ENCODE peak calls at places on chromosomes 1 and 21, in nine cellular contexts. V, B, S, O, J, C, A, L and N are unnamed samples.

GRCh38 chr1:100528861-100529260 is 9.1 kb upstream of the GPR88 start:
- DNase-seq in J (no peak), L (no peak), O (no peak), A (no peak), S (no peak), V (no peak), B (peak), C (no peak), N (no peak)

GRCh38 chr1:106678661-106679060 is 377.8 kb upstream of the PRMT6 start:
- DNase-seq in A (no peak), L (no peak), V (no peak), B (no peak), J (no peak), S (no peak), C (no peak), O (no peak), N (no peak)

GRCh38 chr1:55812281-55812680 is 597.1 kb upstream of the USP24 start:
- DNase-seq in O (no peak), J (no peak), A (no peak), B (peak), V (no peak), L (no peak), S (no peak), C (no peak), N (no peak)

GRCh38 chr1:81800741-81801031 is at the start of gene ADGRL2:
- DNase-seq in O (peak), L (no peak), B (no peak), V (no peak), J (peak), C (no peak), S (peak), A (peak), N (peak)

GRCh38 chr1:51583532-51583931 is 33.4 kb upstream of the OSBPL9 start:
- DNase-seq in B (peak), J (peak), S (peak), C (peak), V (no peak), L (peak), O (no peak), A (peak), N (peak)

GRCh38 chr1:154019940-154020339 is 29.4 kb downstream of the RPS27 start:
- DNase-seq in L (no peak), B (no peak), A (no peak), J (no peak), O (no peak), V (no peak), S (no peak), C (no peak), N (no peak)

GRCh38 chr1:179129702-179130473 is 48.0 kb downstream of the TOR3A start:
- DNase-seq in B (peak), L (no peak), V (peak), S (no peak), O (no peak), C (no peak), J (no peak), A (no peak), N (no peak)

GRCh38 chr1:37807555-37808368 is at the start of the genes C1orf122 and YRDC:
- DNase-seq in S (peak), B (peak), C (peak), J (peak), V (peak), A (peak), O (peak), L (peak), N (peak)

GRCh38 chr21:45427331-45428271 is 22.6 kb downstream of the COL18A1 start:
- DNase-seq in B (peak), L (peak), J (peak), C (peak), V (no peak), S (peak), A (peak), O (peak), N (peak)

GRCh38 chr1:157176591-157177121 is 38.5 kb upstream of the ETV3 start:
- DNase-seq in A (no peak), C (no peak), L (no peak), J (no peak), O (no peak), S (no peak), B (no peak), V (peak), N (no peak)

GRCh38 chr1:206141996-206142395 is 24.8 kb upstream of the AVPR1B start:
- DNase-seq in B (no peak), C (no peak), O (no peak), J (no peak), L (no peak), S (no peak), V (no peak), A (no peak), N (no peak)

GRCh38 chr1:172510479-172510878 is 22.5 kb upstream of the SUCO start:
- DNase-seq in O (no peak), C (no peak), B (no peak), V (no peak), L (peak), A (no peak), J (no peak), S (no peak), N (no peak)

GRCh38 chr1:208183977-208184901 is 59.9 kb downstream of the PLXNA2 start:
- DNase-seq in L (peak), S (no peak), J (no peak), B (peak), C (no peak), A (no peak), O (no peak), V (no peak), N (peak)

GRCh38 chr1:209527372-209527771 is 56.1 kb upstream of the CAMK1G start:
- DNase-seq in A (no peak), J (no peak), L (no peak), C (no peak), S (no peak), B (peak), O (no peak), V (no peak), N (no peak)

GRCh38 chr1:210223174-210223904 is 9.3 kb upstream of the SERTAD4 start:
- DNase-seq in B (peak), O (no peak), V (no peak), S (no peak), L (no peak), C (no peak), A (no peak), J (no peak), N (no peak)

GRCh38 chr1:98965394-98965793 is 39.3 kb downstream of the PLPPR5 start:
- DNase-seq in V (no peak), L (no peak), O (no peak), J (no peak), B (no peak), A (no peak), C (no peak), S (no peak), N (no peak)

GRCh38 chr1:15005116-15005515 is 148.4 kb upstream of the TMEM51 start:
- DNase-seq in B (peak), O (no peak), C (no peak), L (no peak), V (no peak), A (no peak), J (no peak), S (no peak), N (no peak)

GRCh38 chr1:97632075-97632474 is 288.8 kb downstream of the DPYD start:
- DNase-seq in J (no peak), L (no peak), C (no peak), S (no peak), O (no peak), B (peak), A (no peak), V (no peak), N (no peak)

GRCh38 chr1:152940614-152941013 is 6.4 kb upstream of the SPRR5 start:
- DNase-seq in C (no peak), S (no peak), O (no peak), V (no peak), L (no peak), B (no peak), A (no peak), J (no peak), N (no peak)

GRCh38 chr1:24909388-24909898 is 20.6 kb downstream of the RUNX3 start:
- DNase-seq in A (no peak), O (peak), J (no peak), L (peak), B (peak), S (no peak), V (no peak), C (peak), N (peak)
- H3K4me3 ChIP-seq in A (no peak), O (no peak), J (no peak), L (no peak), B (no peak), S (no peak), V (no peak), C (no peak), N (no peak)

GRCh38 chr1:227730630-227731151 is 4.4 kb downstream of the JMJD4 start:
- DNase-seq in B (no peak), A (no peak), L (peak), S (no peak), V (no peak), C (no peak), J (peak), O (no peak), N (no peak)

GRCh38 chr1:227728892-227729143 is 6.3 kb downstream of the JMJD4 start:
- DNase-seq in C (no peak), B (no peak), L (no peak), S (no peak), O (no peak), J (no peak), A (no peak), V (no peak), N (no peak)

GRCh38 chr1:227729881-227730629 is 5.0 kb downstream of the JMJD4 start:
- DNase-seq in S (no peak), J (peak), V (peak), B (peak), A (no peak), O (peak), L (peak), C (no peak), N (no peak)

GRCh38 chr1:227728059-227728891 is 6.8 kb downstream of the JMJD4 start:
- DNase-seq in B (peak), V (peak), L (peak), A (peak), O (peak), J (peak), S (peak), C (peak), N (peak)

DNA sequence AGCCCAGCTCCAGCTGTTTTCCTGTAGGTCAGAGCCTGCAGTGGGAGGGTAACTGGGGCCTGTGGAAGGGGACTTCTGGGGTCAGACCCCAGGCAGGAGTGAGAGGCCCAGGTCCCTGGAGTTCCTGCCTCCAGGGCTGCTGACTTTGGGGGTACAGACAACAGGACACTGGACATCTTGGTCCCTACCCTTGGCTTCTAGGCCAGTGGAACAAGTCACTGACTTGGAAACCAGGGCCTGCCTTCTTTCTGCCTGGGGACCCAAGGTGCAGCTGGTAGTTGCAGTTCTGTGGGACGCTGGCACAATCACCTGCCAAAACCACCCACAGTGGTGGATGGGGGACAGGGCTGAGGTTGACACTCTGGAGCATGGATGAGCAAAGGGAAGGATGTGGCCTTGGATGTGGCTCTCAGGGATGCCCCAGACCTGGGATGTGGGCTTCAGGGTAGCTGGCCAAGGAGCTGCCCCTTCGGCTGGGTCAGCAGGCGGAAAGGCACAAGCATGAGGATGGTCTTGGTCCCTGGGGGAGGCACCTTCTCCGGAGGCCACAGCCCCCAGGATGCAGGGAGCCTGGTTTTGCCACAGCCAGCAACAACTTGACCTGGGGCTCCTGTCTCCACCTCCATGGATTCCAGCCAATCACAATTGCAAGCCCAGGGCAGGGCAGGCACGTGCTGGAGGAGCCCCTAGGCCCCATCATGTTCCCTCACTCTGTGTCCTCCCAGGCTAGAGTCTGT is 5.8 kb downstream of the JMJD4 start:
- DNase-seq in O (peak), L (no peak), C (no peak), B (no peak), A (no peak), S (no peak), V (peak), J (no peak), N (no peak)
- H3K27ac ChIP-seq in O (no peak), L (no peak), C (peak), B (no peak), A (peak), S (peak), V (peak), J (peak), N (no peak)

GRCh38 chr1:117069220-117069844 is 9.2 kb downstream of the TTF2 start:
- DNase-seq in C (no peak), L (no peak), J (no peak), S (no peak), B (no peak), A (no peak), V (no peak), O (no peak), N (no peak)
- TF ChIP-seq CTCF in C (no peak), L (no peak), J (no peak), S (no peak), B (no peak), A (no peak), V (no peak), O (no peak), N (no peak)

GRCh38 chr1:94095112-94095637 is 25.8 kb downstream of the ABCA4 start:
- DNase-seq in C (peak), A (peak), B (peak), V (no peak), J (peak), S (peak), O (no peak), L (no peak), N (peak)

GRCh38 chr1:94093996-94094395 is 27.0 kb downstream of the ABCA4 start:
- DNase-seq in L (no peak), A (peak), J (no peak), B (peak), S (no peak), V (no peak), C (no peak), O (no peak), N (no peak)

GRCh38 chr1:94096797-94097549 is 24.0 kb downstream of the ABCA4 start:
- DNase-seq in J (no peak), O (no peak), S (no peak), C (peak), L (peak), V (no peak), A (peak), B (peak), N (no peak)

GRCh38 chr1:94094466-94095111 is 26.4 kb downstream of the ABCA4 start:
- DNase-seq in C (peak), S (peak), B (peak), J (no peak), V (no peak), A (peak), L (no peak), O (no peak), N (no peak)

GRCh38 chr1:94095744-94096469 is 25.0 kb downstream of the ABCA4 start:
- DNase-seq in B (peak), J (no peak), C (peak), L (peak), O (no peak), V (no peak), S (no peak), A (peak), N (no peak)
- H3K4me3 ChIP-seq in B (no peak), J (no peak), C (peak), L (no peak), O (no peak), V (no peak), S (no peak), A (no peak), N (no peak)

DNA sequence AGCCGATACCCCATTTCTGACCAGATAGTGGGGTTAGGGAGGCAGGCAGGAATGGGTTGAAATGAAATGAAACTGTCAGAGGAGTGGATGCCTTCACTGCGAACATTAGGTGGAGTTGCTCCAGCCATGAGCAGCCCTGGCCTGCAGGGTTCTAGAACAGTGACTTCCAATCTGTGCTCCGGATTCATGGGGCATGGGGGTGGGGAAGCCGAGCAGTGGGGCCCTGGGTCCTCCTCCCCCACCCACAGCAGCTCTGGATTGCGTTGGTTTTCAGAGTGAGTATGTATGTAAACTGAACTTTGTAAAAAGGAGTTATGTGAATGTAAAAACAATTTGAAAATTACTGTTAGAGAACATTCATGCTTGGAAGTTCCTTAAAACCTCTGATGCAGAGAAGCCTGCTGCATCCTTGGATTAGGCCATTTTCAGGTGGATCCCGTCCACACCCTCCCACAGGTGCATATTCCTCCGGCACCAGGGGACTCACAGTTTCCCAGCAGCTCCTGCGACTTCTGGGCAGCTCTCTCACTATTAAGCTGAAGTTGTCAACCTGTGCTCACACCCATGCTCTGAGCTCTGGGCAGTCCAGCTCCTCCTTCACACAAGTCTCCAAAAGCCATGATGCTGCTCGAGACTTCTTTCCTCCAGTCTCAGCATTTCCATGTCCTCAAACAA is 54.4 kb upstream of the EDN2 start:
- DNase-seq in J (no peak), S (no peak), O (no peak), L (no peak), A (peak), V (no peak), B (no peak), C (no peak), N (no peak)
- H3K27ac ChIP-seq in J (no peak), S (no peak), O (no peak), L (no peak), A (no peak), V (no peak), B (no peak), C (peak), N (no peak)

GRCh38 chr1:61337981-61338848 is 255.9 kb downstream of the NFIA start:
- DNase-seq in C (peak), J (peak), V (no peak), A (peak), O (peak), L (peak), B (peak), S (peak), N (no peak)

GRCh38 chr1:61337471-61337870 is 255.1 kb downstream of the NFIA start:
- DNase-seq in A (no peak), B (no peak), O (peak), C (no peak), V (no peak), S (no peak), J (no peak), L (no peak), N (no peak)

GRCh38 chr1:61334718-61335589 is 252.6 kb downstream of the NFIA start:
- DNase-seq in S (no peak), V (no peak), J (peak), B (no peak), C (peak), O (no peak), A (peak), L (no peak), N (no peak)

GRCh38 chr1:61338899-61339298 is 256.5 kb downstream of the NFIA start:
- DNase-seq in A (no peak), O (no peak), S (no peak), J (no peak), V (no peak), B (no peak), C (no peak), L (peak), N (no peak)

GRCh38 chr1:61337037-61337436 is 254.7 kb downstream of the NFIA start:
- DNase-seq in V (no peak), O (peak), S (no peak), L (peak), B (no peak), J (no peak), C (no peak), A (no peak), N (no peak)
- TF ChIP-seq CTCF in V (no peak), O (peak), S (no peak), L (peak), B (peak), J (no peak), C (peak), A (no peak), N (no peak)

GRCh38 chr1:197675475-197676324 is 99.6 kb downstream of the DENND1B start:
- DNase-seq in J (no peak), S (peak), A (no peak), L (no peak), O (peak), V (no peak), C (no peak), B (peak), N (no peak)
- H3K4me3 ChIP-seq in J (peak), S (peak), A (no peak), L (no peak), O (no peak), V (no peak), C (peak), B (peak), N (peak)

DNA sequence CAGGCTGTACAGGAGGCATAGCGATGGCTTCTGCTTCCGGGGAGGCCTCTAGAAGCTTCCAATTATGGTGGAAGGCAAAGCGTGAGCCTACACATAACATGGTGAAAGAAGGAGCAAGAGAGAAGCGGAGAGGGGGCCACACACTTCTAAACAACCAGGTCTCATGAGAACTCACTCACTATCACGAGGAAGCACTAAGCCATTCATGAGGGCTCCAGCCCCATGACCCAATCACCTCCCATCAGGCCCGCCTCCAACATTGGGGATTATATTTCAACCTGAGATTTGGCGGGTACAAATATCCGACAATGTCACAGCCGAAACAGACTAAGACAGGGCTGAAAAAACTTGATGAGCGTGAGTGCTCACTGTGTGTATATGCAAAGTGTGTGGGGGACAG is 89.3 kb upstream of the CNIH3 start:
- DNase-seq in S (no peak), V (no peak), O (no peak), C (no peak), L (no peak), A (no peak), J (no peak), B (no peak), N (no peak)
- H3K27ac ChIP-seq in S (no peak), V (no peak), O (no peak), C (no peak), L (no peak), A (no peak), J (no peak), B (no peak), N (no peak)

DNA sequence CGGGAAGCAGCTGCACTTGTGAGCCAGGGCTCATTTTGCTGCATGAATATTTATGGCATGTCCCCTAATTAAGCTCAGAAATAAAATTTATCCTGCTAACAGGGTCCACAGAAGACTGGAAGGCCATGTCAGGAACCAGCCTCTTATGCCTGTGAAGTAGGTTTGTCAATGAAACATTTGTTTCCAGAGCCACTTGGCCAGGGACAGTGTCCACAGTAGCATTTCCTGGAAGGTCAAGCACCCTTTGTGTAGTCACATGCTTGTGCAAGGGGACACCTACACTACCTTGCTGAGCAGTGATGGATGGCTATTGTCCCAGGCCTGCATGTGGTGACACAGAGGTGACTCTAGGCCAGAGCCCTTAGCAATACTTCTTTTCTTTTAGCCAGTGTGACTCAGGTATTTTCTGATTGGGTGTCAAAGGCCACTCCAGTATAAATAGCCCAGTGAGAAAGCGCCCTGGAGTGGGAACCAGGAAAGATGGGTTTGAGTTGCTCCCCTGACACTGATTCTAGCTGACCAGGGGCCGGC is 259.1 kb downstream of the FOXD2 start:
- DNase-seq in S (no peak), C (no peak), V (no peak), J (no peak), O (no peak), A (peak), L (peak), B (no peak), N (no peak)
- TF ChIP-seq CTCF in S (no peak), C (no peak), V (no peak), J (no peak), O (no peak), A (no peak), L (no peak), B (no peak), N (no peak)